ENCODE peak calls at places on chromosomes 2 and 18, in eight cellular contexts. K is activated CD8-positive, alpha-beta memory T cell treated with anti-CD3 and anti-CD28 coated beads, Interleukin-2, amount 50 U/mL, for 48 hours; Q is germinal center; A is LHCN-M2; N is memory B cell; T is H54; E is esophagus squamous epithelium; C is epithelial cell of proximal tubule. G is an unnamed sample.

GRCh38 chr2:155310589-155310988 is 612.1 kb downstream of the KCNJ3 start:
- DNase-seq in K (no peak), Q (no peak), A (peak; percentile 21), N (no peak), T (no peak), E (no peak), C (peak; percentile 18), G (no peak)

GRCh38 chr2:220748875-220749479 is 823.1 kb downstream of the EPHA4 start:
- DNase-seq in K (no peak), Q (no peak), A (no peak), N (no peak), T (no peak), E (no peak), C (no peak), G (no peak)

GRCh38 chr2:227785293-227785692 is 28.3 kb upstream of the CCL20 start:
- DNase-seq in K (no peak), Q (no peak), A (no peak), N (no peak), T (no peak), E (no peak), C (no peak), G (no peak)

GRCh38 chr18:28735731-28736130 is 558.8 kb upstream of the CDH2 start:
- DNase-seq in K (no peak), Q (no peak), A (peak; percentile 80), N (no peak), T (no peak), E (no peak), C (no peak), G (no peak)

GRCh38 chr2:96763511-96764252 is 3.0 kb downstream of the CNNM4 start:
- DNase-seq in K (peak; percentile 56), Q (peak; percentile 59), A (no peak), N (no peak), T (no peak), E (no peak), C (no peak), G (peak; percentile 62)

GRCh38 chr2:15560404-15560987 is 638 bp downstream of the NBAS start:
- DNase-seq in K (peak; percentile 58), Q (peak; percentile 39), A (peak; percentile 35), N (no peak), T (peak; percentile 15), E (no peak), C (no peak), G (peak; percentile 23)

GRCh38 chr2:73110622-73111299 is 2.0 kb downstream of the RAB11FIP5 start:
- DNase-seq in K (no peak), Q (no peak), A (peak; percentile 72), N (no peak), T (no peak), E (no peak), C (no peak), G (no peak)

GRCh38 chr2:23280401-23280800 is 104.6 kb upstream of the KLHL29 start:
- DNase-seq in K (no peak), Q (no peak), A (peak; percentile 81), N (no peak), T (no peak), E (no peak), C (no peak), G (no peak)

GRCh38 chr2:30306522-30306921 is 75.2 kb downstream of the LBH start:
- DNase-seq in K (no peak), Q (no peak), A (peak; percentile 34), N (no peak), T (no peak), E (no peak), C (no peak), G (no peak)

GRCh38 chr18:63318882-63319382 is 637 bp downstream of the BCL2 start:
- DNase-seq in K (no peak), Q (no peak), A (no peak), N (no peak), T (no peak), E (no peak), C (no peak), G (no peak)

GRCh38 chr2:207180741-207181140 is 15.0 kb upstream of the KLF7 start:
- DNase-seq in K (no peak), Q (no peak), A (peak; percentile 43), N (no peak), T (no peak), E (no peak), C (no peak), G (no peak)

GRCh38 chr2:43482974-43483373 is 112.9 kb downstream of the THADA start:
- DNase-seq in K (no peak), Q (no peak), A (peak; percentile 97), N (no peak), T (no peak), E (no peak), C (peak; percentile 76), G (no peak)

GRCh38 chr2:236550701-236551465 is 18.7 kb upstream of the ACKR3 start:
- DNase-seq in K (no peak), Q (peak; percentile 63), A (no peak), N (peak; percentile 41), T (no peak), E (no peak), C (no peak), G (peak; percentile 62)

GRCh38 chr2:98474979-98475632 is 30.4 kb downstream of the INPP4A start:
- DNase-seq in K (no peak), Q (no peak), A (no peak), N (no peak), T (no peak), E (no peak), C (no peak), G (no peak)

GRCh38 chr2:165877565-165878550 is 75.7 kb downstream of the TTC21B start:
- DNase-seq in K (no peak), Q (no peak), A (peak; percentile 50), N (no peak), T (no peak), E (no peak), C (no peak), G (peak; percentile 18)

GRCh38 chr2:224930990-224931389 is 111.3 kb downstream of the DOCK10 start:
- DNase-seq in K (no peak), Q (peak; percentile 37), A (peak; percentile 28), N (peak; percentile 39), T (no peak), E (no peak), C (no peak), G (no peak)

GRCh38 chr2:197453914-197454398 is 604 bp downstream of the COQ10B start:
- DNase-seq in K (no peak), Q (no peak), A (no peak), N (no peak), T (peak; percentile 69), E (peak; percentile 28), C (peak; percentile 69), G (peak; percentile 64)

GRCh38 chr2:17208511-17208910 is 309.7 kb downstream of the RAD51AP2 start:
- DNase-seq in K (no peak), Q (no peak), A (peak; percentile 78), N (no peak), T (no peak), E (no peak), C (no peak), G (no peak)

GRCh38 chr2:33441235-33441810 is 35.1 kb upstream of the RASGRP3 start:
- DNase-seq in K (no peak), Q (peak; percentile 52), A (peak; percentile 74), N (peak; percentile 4), T (peak; percentile 15), E (no peak), C (no peak), G (peak; percentile 53)

GRCh38 chr18:66393463-66393862 is 210.4 kb downstream of the CDH19 start:
- DNase-seq in K (no peak), Q (no peak), A (no peak), N (no peak), T (no peak), E (no peak), C (no peak), G (no peak)

GRCh38 chr18:2147424-2147823 is 423.9 kb downstream of the METTL4 start:
- DNase-seq in K (no peak), Q (no peak), A (no peak), N (no peak), T (peak; percentile 10), E (no peak), C (no peak), G (no peak)

GRCh38 chr2:111194835-111195621 is 74.3 kb downstream of the BCL2L11 start:
- DNase-seq in K (no peak), Q (peak; percentile 65), A (peak; percentile 41), N (peak; percentile 39), T (no peak), E (no peak), C (no peak), G (peak; percentile 65)

GRCh38 chr2:138501427-138502252 is at the start of gene SPOPL:
- DNase-seq in K (peak; percentile 92), Q (peak; percentile 92), A (peak; percentile 85), N (peak; percentile 79), T (peak; percentile 92), E (peak; percentile 26), C (no peak), G (peak; percentile 94)

GRCh38 chr2:169393068-169393590 is 30.8 kb upstream of the LRP2 start:
- DNase-seq in K (no peak), Q (no peak), A (no peak), N (no peak), T (no peak), E (no peak), C (no peak), G (peak; percentile 13)

GRCh38 chr2:157488877-157489276 is 45.0 kb upstream of the CYTIP start:
- DNase-seq in K (no peak), Q (no peak), A (no peak), N (no peak), T (no peak), E (no peak), C (peak; percentile 54), G (no peak)

GRCh38 chr2:156901373-156902031 is 356.0 kb upstream of the GALNT5 start:
- DNase-seq in K (no peak), Q (no peak), A (no peak), N (no peak), T (no peak), E (no peak), C (no peak), G (no peak)

G was measured in GM10248.